ENCODE peak calls at places on chromosomes 2 and 18, in seven cellular contexts. Z, N, P, H, X, Q and G are unnamed samples.

GRCh38 chr2:7703523-7704144 is 786.4 kb downstream of the RNF144A start:
- DNase-seq in Z (no peak), N (no peak), P (no peak), H (no peak), X (no peak), Q (no peak), G (no peak)

GRCh38 chr2:203340791-203341487 is 12.7 kb downstream of the ABI2 start:
- DNase-seq in Z (no peak), N (no peak), P (no peak), H (no peak), X (peak; percentile 89), Q (no peak), G (no peak)

GRCh38 chr2:174585111-174585510 is 12.5 kb downstream of the WIPF1 start:
- DNase-seq in Z (no peak), N (no peak), P (no peak), H (no peak), X (no peak), Q (no peak), G (no peak)

GRCh38 chr2:117771969-117772630 is 42.4 kb upstream of the DDX18 start:
- DNase-seq in Z (no peak), N (peak; percentile 40), P (no peak), H (no peak), X (peak; percentile 9), Q (no peak), G (no peak)

GRCh38 chr2:135072125-135072997 is 20.3 kb downstream of the RAB3GAP1 start:
- DNase-seq in Z (no peak), N (no peak), P (no peak), H (no peak), X (no peak), Q (no peak), G (no peak)

GRCh38 chr18:63970803-63971191 is 916 bp downstream of the SERPINB8 start:
- DNase-seq in Z (peak; percentile 12), N (peak; percentile 33), P (peak; percentile 21), H (peak; percentile 57), X (peak; percentile 77), Q (no peak), G (no peak)

GRCh38 chr18:76822510-76823165 is at the start of gene ZNF236:
- DNase-seq in Z (peak; percentile 43), N (peak; percentile 70), P (peak; percentile 56), H (peak; percentile 81), X (peak; percentile 76), Q (peak; percentile 55), G (peak; percentile 67)

GRCh38 chr2:12607971-12608370 is 108.8 kb upstream of the TRIB2 start:
- DNase-seq in Z (no peak), N (no peak), P (no peak), H (no peak), X (peak; percentile 3), Q (no peak), G (no peak)

GRCh38 chr18:79406708-79407107 is 11.0 kb downstream of the NFATC1 start:
- DNase-seq in Z (no peak), N (no peak), P (no peak), H (no peak), X (no peak), Q (no peak), G (no peak)

GRCh38 chr2:42047488-42048317 is at the start of gene PKDCC:
- DNase-seq in Z (peak; percentile 49), N (peak; percentile 87), P (peak; percentile 72), H (peak; percentile 86), X (peak; percentile 82), Q (no peak), G (no peak)

GRCh38 chr2:55620123-55620779 is 2.8 kb upstream of the PPP4R3B start:
- DNase-seq in Z (no peak), N (no peak), P (no peak), H (no peak), X (peak; percentile 20), Q (no peak), G (no peak)

GRCh38 chr2:170377469-170378207 is 199.7 kb downstream of the MYO3B start:
- DNase-seq in Z (no peak), N (no peak), P (no peak), H (no peak), X (no peak), Q (no peak), G (no peak)

GRCh38 chr2:25558262-25558661 is 115.1 kb downstream of the DTNB start:
- DNase-seq in Z (no peak), N (peak; percentile 34), P (no peak), H (no peak), X (peak; percentile 58), Q (no peak), G (peak; percentile 25)

GRCh38 chr2:289362-290089 is 1.6 kb upstream of the ALKAL2 start:
- DNase-seq in Z (no peak), N (peak; percentile 25), P (no peak), H (peak; percentile 37), X (peak; percentile 9), Q (no peak), G (no peak)

GRCh38 chr2:70261501-70261900 is 3.6 kb downstream of the PCYOX1 start:
- DNase-seq in Z (no peak), N (no peak), P (no peak), H (no peak), X (no peak), Q (no peak), G (no peak)

GRCh38 chr2:170155723-170156253 is 22.2 kb upstream of the MYO3B start:
- DNase-seq in Z (no peak), N (no peak), P (no peak), H (no peak), X (peak; percentile 10), Q (no peak), G (no peak)

GRCh38 chr2:68516051-68516771 is 48.8 kb downstream of the APLF start:
- DNase-seq in Z (no peak), N (no peak), P (no peak), H (no peak), X (no peak), Q (no peak), G (no peak)

GRCh38 chr2:99928472-99929053 is 213.8 kb downstream of the AFF3 start:
- DNase-seq in Z (no peak), N (no peak), P (no peak), H (no peak), X (no peak), Q (no peak), G (peak; percentile 17)

GRCh38 chr2:228678110-228678509 is 496.6 kb upstream of the SPHKAP start:
- DNase-seq in Z (no peak), N (no peak), P (no peak), H (no peak), X (no peak), Q (no peak), G (no peak)

GRCh38 chr2:119402645-119403560 is 28.8 kb upstream of the TMEM37 start:
- DNase-seq in Z (no peak), N (no peak), P (no peak), H (no peak), X (no peak), Q (no peak), G (no peak)

GRCh38 chr2:191048073-191048472 is 34.1 kb upstream of the STAT1 start:
- DNase-seq in Z (no peak), N (no peak), P (no peak), H (no peak), X (peak; percentile 36), Q (no peak), G (no peak)

GRCh38 chr2:234681206-234681605 is 184.3 kb upstream of the ARL4C start:
- DNase-seq in Z (no peak), N (no peak), P (no peak), H (no peak), X (no peak), Q (no peak), G (no peak)

GRCh38 chr2:218400930-218401833 is 1.5 kb downstream of the CTDSP1 start:
- DNase-seq in Z (no peak), N (no peak), P (no peak), H (peak; percentile 44), X (peak; percentile 13), Q (no peak), G (no peak)

GRCh38 chr2:6921321-6921922 is 4.2 kb downstream of the RNF144A start:
- DNase-seq in Z (no peak), N (no peak), P (no peak), H (no peak), X (no peak), Q (no peak), G (no peak)

GRCh38 chr2:112084689-112085381 is 29.8 kb downstream of the TMEM87B start:
- DNase-seq in Z (no peak), N (no peak), P (no peak), H (no peak), X (no peak), Q (no peak), G (no peak)

GRCh38 chr2:23423873-23424680 is 39.1 kb downstream of the KLHL29 start:
- DNase-seq in Z (no peak), N (no peak), P (no peak), H (no peak), X (no peak), Q (no peak), G (no peak)

GRCh38 chr2:231764124-231764523 is 17.0 kb downstream of the PDE6D start:
- DNase-seq in Z (no peak), N (no peak), P (no peak), H (no peak), X (no peak), Q (no peak), G (no peak)

GRCh38 chr18:44715245-44715644 is 34.6 kb downstream of the SETBP1 start:
- DNase-seq in Z (no peak), N (no peak), P (no peak), H (peak; percentile 18), X (peak; percentile 90), Q (no peak), G (no peak)

GRCh38 chr2:66433945-66434678 is 813 bp upstream of the MEIS1 start:
- DNase-seq in Z (no peak), N (peak; percentile 45), P (no peak), H (peak; percentile 74), X (peak; percentile 74), Q (no peak), G (no peak)

GRCh38 chr2:65475000-65475399 is 42.6 kb upstream of the SPRED2 start:
- DNase-seq in Z (no peak), N (no peak), P (no peak), H (no peak), X (no peak), Q (no peak), G (no peak)

GRCh38 chr2:108968619-108969018 is 20.4 kb downstream of the EDAR start:
- DNase-seq in Z (no peak), N (no peak), P (no peak), H (no peak), X (no peak), Q (no peak), G (no peak)

GRCh38 chr2:163121483-163121882 is 282.9 kb upstream of the KCNH7 start:
- DNase-seq in Z (no peak), N (no peak), P (no peak), H (no peak), X (no peak), Q (no peak), G (no peak)

GRCh38 chr2:21972580-21972979 is 848.8 kb downstream of the TDRD15 start:
- DNase-seq in Z (no peak), N (no peak), P (no peak), H (no peak), X (no peak), Q (no peak), G (no peak)

GRCh38 chr18:67735506-67735905 is 219.0 kb upstream of the DSEL start:
- DNase-seq in Z (no peak), N (no peak), P (no peak), H (no peak), X (no peak), Q (no peak), G (no peak)